ENCODE peak calls at places on chromosomes 11 and 22, in six cellular contexts. One of them, this sample, is unnamed.

GRCh38 chr11:128695539-128696221 is 1.8 kb downstream of the FLI1 start:
- DNase-seq in cardiac fibroblast: peak; percentile 62
- DNase-seq in epithelial cell of esophagus: peak; percentile 27
- DNase-seq in B cell: peak; percentile 67
- DNase-seq in transverse colon: peak; percentile 54
- DNase-seq in brain microvascular endothelial cell: no peak
- DNase-seq in this sample: no peak

GRCh38 chr11:121723261-121723741 is 270.5 kb upstream of the SORL1-AS1 start:
- DNase-seq in brain microvascular endothelial cell: peak; percentile 3
- DNase-seq in transverse colon: no peak
- DNase-seq in cardiac fibroblast: peak; percentile 89
- DNase-seq in epithelial cell of esophagus: no peak
- DNase-seq in B cell: no peak
- DNase-seq in this sample: no peak

GRCh38 chr22:37996079-37996478 is 11.7 kb upstream of the SOX10 start:
- DNase-seq in epithelial cell of esophagus: no peak
- DNase-seq in cardiac fibroblast: no peak
- DNase-seq in B cell: peak; percentile 51
- DNase-seq in brain microvascular endothelial cell: no peak
- DNase-seq in transverse colon: no peak
- DNase-seq in this sample: no peak

GRCh38 chr22:41916745-41917358 is 2.0 kb upstream of the SHISA8 start:
- DNase-seq in transverse colon: no peak
- DNase-seq in cardiac fibroblast: no peak
- DNase-seq in B cell: peak; percentile 26
- DNase-seq in epithelial cell of esophagus: no peak
- DNase-seq in brain microvascular endothelial cell: no peak
- DNase-seq in this sample: no peak

GRCh38 chr11:130894322-130895025 is 21.8 kb downstream of the SNX19 start:
- DNase-seq in B cell: peak; percentile 70
- DNase-seq in transverse colon: peak; percentile 74
- DNase-seq in cardiac fibroblast: peak; percentile 84
- DNase-seq in epithelial cell of esophagus: peak; percentile 71
- DNase-seq in brain microvascular endothelial cell: peak; percentile 82
- DNase-seq in this sample: peak; percentile 48

GRCh38 chr22:46596819-46597218 is 23.4 kb upstream of the GRAMD4 start:
- DNase-seq in cardiac fibroblast: no peak
- DNase-seq in B cell: no peak
- DNase-seq in transverse colon: peak; percentile 93
- DNase-seq in brain microvascular endothelial cell: no peak
- DNase-seq in epithelial cell of esophagus: peak; percentile 88
- DNase-seq in this sample: peak; percentile 69

GRCh38 chr11:62141111-62142042 is 17.6 kb downstream of the INCENP start:
- DNase-seq in brain microvascular endothelial cell: no peak
- DNase-seq in B cell: no peak
- DNase-seq in cardiac fibroblast: no peak
- DNase-seq in epithelial cell of esophagus: no peak
- DNase-seq in transverse colon: no peak
- DNase-seq in this sample: no peak

GRCh38 chr11:62614275-62614674 is 1.2 kb downstream of the ROM1 start:
- DNase-seq in brain microvascular endothelial cell: no peak
- DNase-seq in epithelial cell of esophagus: peak; percentile 75
- DNase-seq in transverse colon: no peak
- DNase-seq in B cell: no peak
- DNase-seq in cardiac fibroblast: no peak
- DNase-seq in this sample: peak; percentile 73

GRCh38 chr11:113446112-113446511 is 29.1 kb downstream of the DRD2 start:
- DNase-seq in B cell: no peak
- DNase-seq in epithelial cell of esophagus: peak; percentile 90
- DNase-seq in transverse colon: no peak
- DNase-seq in cardiac fibroblast: peak; percentile 59
- DNase-seq in brain microvascular endothelial cell: peak; percentile 14
- DNase-seq in this sample: peak; percentile 92

GRCh38 chr11:119223856-119224255 is 17.7 kb downstream of the CBL start:
- DNase-seq in transverse colon: no peak
- DNase-seq in B cell: no peak
- DNase-seq in brain microvascular endothelial cell: no peak
- DNase-seq in epithelial cell of esophagus: no peak
- DNase-seq in cardiac fibroblast: no peak
- DNase-seq in this sample: no peak

GRCh38 chr11:116946414-116946813 is 109.0 kb upstream of the APOA1 start:
- DNase-seq in epithelial cell of esophagus: no peak
- DNase-seq in B cell: no peak
- DNase-seq in transverse colon: no peak
- DNase-seq in brain microvascular endothelial cell: peak; percentile 43
- DNase-seq in cardiac fibroblast: no peak
- DNase-seq in this sample: no peak

GRCh38 chr11:22832315-22833041 is 2.9 kb upstream of the SVIP start:
- DNase-seq in B cell: no peak
- DNase-seq in cardiac fibroblast: no peak
- DNase-seq in brain microvascular endothelial cell: peak; percentile 59
- DNase-seq in transverse colon: no peak
- DNase-seq in epithelial cell of esophagus: peak; percentile 64
- DNase-seq in this sample: peak; percentile 49

GRCh38 chr11:10418259-10418949 is 36.7 kb upstream of the AMPD3 start:
- DNase-seq in transverse colon: no peak
- DNase-seq in B cell: no peak
- DNase-seq in epithelial cell of esophagus: no peak
- DNase-seq in cardiac fibroblast: peak; percentile 55
- DNase-seq in brain microvascular endothelial cell: no peak
- DNase-seq in this sample: no peak

GRCh38 chr11:10908215-10908990 is 50.5 kb upstream of the ZBED5 start:
- DNase-seq in epithelial cell of esophagus: peak; percentile 48
- DNase-seq in cardiac fibroblast: peak; percentile 88
- DNase-seq in brain microvascular endothelial cell: peak; percentile 92
- DNase-seq in transverse colon: no peak
- DNase-seq in B cell: no peak
- DNase-seq in this sample: no peak

GRCh38 chr11:133619973-133620372 is 87.7 kb upstream of the OPCML start:
- DNase-seq in B cell: no peak
- DNase-seq in brain microvascular endothelial cell: no peak
- DNase-seq in cardiac fibroblast: no peak
- DNase-seq in transverse colon: no peak
- DNase-seq in epithelial cell of esophagus: peak; percentile 2
- DNase-seq in this sample: peak; percentile 10
- TF ChIP-seq CTCF in B cell: no peak
- TF ChIP-seq CTCF in brain microvascular endothelial cell: no peak
- TF ChIP-seq CTCF in cardiac fibroblast: no peak
- TF ChIP-seq CTCF in transverse colon: no peak
- TF ChIP-seq CTCF in epithelial cell of esophagus: no peak
- TF ChIP-seq CTCF in this sample: peak; percentile 5

DNA sequence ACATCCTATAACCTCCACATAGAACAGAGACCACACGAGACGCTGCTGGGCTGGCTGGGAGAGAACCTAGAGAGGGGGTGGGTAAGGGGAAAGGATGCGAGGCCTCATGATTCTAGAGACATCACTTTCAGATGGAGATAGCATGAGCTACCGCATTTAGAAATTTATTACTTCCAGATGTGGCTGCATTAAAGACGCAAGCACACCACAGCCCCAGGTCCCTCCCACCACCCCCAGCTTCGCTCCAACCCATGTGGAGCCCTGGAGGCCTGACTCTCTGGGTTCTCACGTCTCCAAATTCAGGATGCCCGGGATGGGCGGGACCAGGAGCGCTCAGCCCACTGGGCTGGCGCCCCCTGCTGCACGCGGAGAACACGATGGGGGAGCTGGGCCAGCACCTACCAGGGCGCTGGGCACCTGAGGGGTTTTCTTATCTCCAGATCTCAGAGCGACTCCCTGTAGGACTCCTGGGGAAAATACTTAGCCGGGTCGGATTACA is 13.6 kb downstream of the MRPL21 start:
- DNase-seq in transverse colon: peak; percentile 30
- DNase-seq in brain microvascular endothelial cell: peak; percentile 77
- DNase-seq in B cell: no peak
- DNase-seq in cardiac fibroblast: peak; percentile 84
- DNase-seq in epithelial cell of esophagus: peak; percentile 17
- DNase-seq in this sample: no peak
- TF ChIP-seq CTCF in transverse colon: no peak
- TF ChIP-seq CTCF in brain microvascular endothelial cell: peak; percentile 83
- TF ChIP-seq CTCF in B cell: no peak
- TF ChIP-seq CTCF in cardiac fibroblast: peak; percentile 76
- TF ChIP-seq CTCF in epithelial cell of esophagus: peak; percentile 30
- TF ChIP-seq CTCF in this sample: peak; percentile 40

GRCh38 chr11:48096588-48097525 is 116.5 kb downstream of the PTPRJ start:
- DNase-seq in epithelial cell of esophagus: peak; percentile 76
- DNase-seq in cardiac fibroblast: no peak
- DNase-seq in transverse colon: no peak
- DNase-seq in brain microvascular endothelial cell: no peak
- DNase-seq in B cell: no peak
- DNase-seq in this sample: peak; percentile 86
- TF ChIP-seq CTCF in epithelial cell of esophagus: peak; percentile 20
- TF ChIP-seq CTCF in cardiac fibroblast: no peak
- TF ChIP-seq CTCF in transverse colon: no peak
- TF ChIP-seq CTCF in brain microvascular endothelial cell: peak; percentile 18
- TF ChIP-seq CTCF in B cell: no peak
- TF ChIP-seq CTCF in this sample: no peak

DNA sequence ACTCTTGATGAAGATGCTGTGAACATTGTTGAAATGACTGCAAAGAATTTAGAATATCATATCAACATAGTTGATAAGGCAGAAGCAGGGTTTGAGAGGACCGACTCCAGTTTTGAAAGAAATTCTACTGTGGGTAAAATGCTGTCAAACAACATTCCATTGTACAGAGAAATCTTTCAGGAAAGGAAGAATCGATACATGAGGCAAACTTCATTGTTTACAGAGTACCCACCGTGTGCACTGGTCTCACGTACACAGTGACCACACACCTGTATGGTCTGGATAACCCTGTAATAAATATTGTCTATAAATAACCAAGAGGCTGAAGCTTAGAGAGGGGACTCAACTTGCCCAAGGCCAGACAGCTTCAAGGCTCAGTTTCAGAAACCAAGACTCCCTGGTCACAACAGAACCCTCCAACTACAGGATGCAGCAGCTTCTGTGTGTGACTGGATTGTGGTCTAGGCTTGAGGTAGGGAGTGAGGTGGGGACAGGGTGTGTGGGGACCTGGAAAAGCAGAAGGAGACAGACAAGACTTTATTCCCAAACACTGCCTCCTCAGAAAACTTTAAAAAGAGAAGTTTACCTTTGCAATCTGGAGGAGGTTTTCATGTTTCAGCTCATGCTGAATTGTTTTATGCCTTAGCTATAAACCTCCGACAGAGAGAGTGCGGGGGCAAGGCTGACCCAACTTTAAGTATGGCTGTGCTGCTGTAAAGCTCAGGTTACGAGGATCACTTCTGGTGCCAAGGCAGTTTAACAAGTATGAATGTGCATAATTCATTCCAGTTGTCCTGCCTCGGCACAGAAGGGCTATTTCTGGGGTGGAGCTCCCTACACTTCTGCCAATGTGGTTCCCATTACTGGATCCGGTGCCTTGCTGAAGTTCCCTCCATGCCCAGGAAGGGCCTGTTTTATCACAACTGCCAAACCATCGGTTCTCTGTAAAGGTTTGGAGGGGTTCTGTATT is 372.6 kb upstream of the NARS2 start:
- DNase-seq in B cell: no peak
- DNase-seq in epithelial cell of esophagus: peak; percentile 14
- DNase-seq in cardiac fibroblast: no peak
- DNase-seq in transverse colon: peak; percentile 9
- DNase-seq in brain microvascular endothelial cell: no peak
- DNase-seq in this sample: peak; percentile 40
- TF ChIP-seq CTCF in B cell: no peak
- TF ChIP-seq CTCF in epithelial cell of esophagus: no peak
- TF ChIP-seq CTCF in cardiac fibroblast: no peak
- TF ChIP-seq CTCF in transverse colon: no peak
- TF ChIP-seq CTCF in brain microvascular endothelial cell: no peak
- TF ChIP-seq CTCF in this sample: no peak

GRCh38 chr11:75495749-75496641 is 29.7 kb downstream of the GDPD5 start:
- DNase-seq in brain microvascular endothelial cell: no peak
- DNase-seq in transverse colon: no peak
- DNase-seq in epithelial cell of esophagus: no peak
- DNase-seq in cardiac fibroblast: no peak
- DNase-seq in B cell: no peak
- DNase-seq in this sample: no peak
- TF ChIP-seq CTCF in brain microvascular endothelial cell: no peak
- TF ChIP-seq CTCF in transverse colon: no peak
- TF ChIP-seq CTCF in epithelial cell of esophagus: no peak
- TF ChIP-seq CTCF in cardiac fibroblast: no peak
- TF ChIP-seq CTCF in B cell: no peak
- TF ChIP-seq CTCF in this sample: no peak

GRCh38 chr11:68775951-68776388 is 24.6 kb upstream of the TESMIN start:
- DNase-seq in cardiac fibroblast: no peak
- DNase-seq in brain microvascular endothelial cell: no peak
- DNase-seq in B cell: no peak
- DNase-seq in transverse colon: no peak
- DNase-seq in epithelial cell of esophagus: no peak
- DNase-seq in this sample: no peak
- TF ChIP-seq CTCF in cardiac fibroblast: no peak
- TF ChIP-seq CTCF in brain microvascular endothelial cell: no peak
- TF ChIP-seq CTCF in B cell: no peak
- TF ChIP-seq CTCF in transverse colon: no peak
- TF ChIP-seq CTCF in epithelial cell of esophagus: no peak
- TF ChIP-seq CTCF in this sample: no peak